ENCODE peak calls at places on chromosomes 13 and 19, in six cellular contexts. U, Z, C, H, M and S are unnamed samples. For H4K20me1, the result is how much of the 10 kb centered on the place peaks cover.

GRCh38 chr19:29842471-29843179 is 30.8 kb downstream of the CCNE1 start:
- DNase-seq in U (no peak), C (no peak), H (no peak), Z (peak), M (no peak), S (no peak)

GRCh38 chr13:27789153-27789494 is 3.2 kb upstream of the GSX1 start:
- DNase-seq in U (no peak), Z (no peak), H (no peak), M (no peak), C (no peak), S (no peak)

GRCh38 chr19:29429581-29429980 is 96.2 kb upstream of the VSTM2B start:
- DNase-seq in C (no peak), Z (no peak), M (no peak), H (no peak), U (no peak), S (no peak)

GRCh38 chr19:24159707-24160106 is 72.7 kb downstream of the ZNF254 start:
- DNase-seq in U (peak), M (peak), C (no peak), H (peak), Z (peak), S (no peak)

GRCh38 chr19:10450853-10451609 is 30.7 kb downstream of the PDE4A start:
- DNase-seq in M (peak), C (no peak), H (peak), U (no peak), Z (no peak), S (no peak)

GRCh38 chr19:20964798-20965197 is 41.7 kb downstream of the ZNF85 start:
- DNase-seq in H (no peak), U (no peak), M (peak), C (no peak), Z (peak), S (no peak)

GRCh38 chr19:14505488-14506239 is 9.7 kb upstream of the GIPC1 start:
- DNase-seq in M (peak), H (peak), Z (peak), C (peak), U (peak), S (peak)

GRCh38 chr19:16702123-16702522 is 17.5 kb upstream of the NWD1 start:
- DNase-seq in H (no peak), Z (peak), M (no peak), C (no peak), U (peak), S (peak)

GRCh38 chr13:53015044-53015443 is 13.6 kb upstream of the OLFM4 start:
- DNase-seq in C (no peak), Z (no peak), U (no peak), H (no peak), M (no peak), S (no peak)

GRCh38 chr13:44969858-44970484 is 19.3 kb downstream of the NUFIP1 start:
- DNase-seq in Z (peak), H (peak), U (peak), C (peak), M (peak), S (no peak)

GRCh38 chr19:5434970-5435641 is 20.1 kb upstream of the ZNRF4 start:
- DNase-seq in M (no peak), H (peak), U (peak), C (peak), Z (peak), S (no peak)

GRCh38 chr13:46317120-46317519 is 69.9 kb downstream of the RUBCNL start:
- DNase-seq in U (no peak), H (no peak), C (no peak), M (no peak), Z (peak), S (no peak)

GRCh38 chr13:30943881-30944280 is 11.4 kb downstream of the TEX26 start:
- DNase-seq in C (no peak), U (no peak), M (no peak), Z (no peak), H (no peak), S (no peak)

GRCh38 chr13:66887088-66887487 is 343.0 kb downstream of the PCDH9 start:
- DNase-seq in C (no peak), H (no peak), Z (no peak), U (peak), M (no peak), S (no peak)

GRCh38 chr13:66855110-66855509 is 375.0 kb downstream of the PCDH9 start:
- DNase-seq in Z (no peak), C (no peak), U (peak), M (no peak), H (no peak), S (no peak)

GRCh38 chr13:30843548-30843947 is 62.5 kb upstream of the MEDAG start:
- DNase-seq in H (no peak), M (no peak), C (no peak), Z (no peak), U (no peak), S (no peak)

GRCh38 chr13:100674363-100674847 is at the start of gene TMTC4:
- DNase-seq in H (no peak), C (no peak), M (peak), Z (no peak), U (no peak), S (no peak)

GRCh38 chr19:28544451-28545261 is 668.3 kb downstream of the UQCRFS1 start:
- DNase-seq in M (no peak), C (no peak), U (no peak), Z (no peak), H (no peak), S (no peak)

GRCh38 chr19:18254546-18255500 is 19.4 kb downstream of the IQCN start:
- DNase-seq in M (peak), H (peak), C (no peak), Z (peak), U (no peak), S (no peak)

GRCh38 chr13:44434441-44435141 is 61.0 kb downstream of the SERP2 start:
- DNase-seq in M (no peak), H (no peak), C (no peak), U (no peak), Z (no peak), S (no peak)

GRCh38 chr19:44657211-44657921 is 13.7 kb downstream of the PVR start:
- DNase-seq in C (no peak), M (peak), U (peak), H (peak), Z (peak), S (no peak)

GRCh38 chr19:33665776-33666175 is 44.0 kb downstream of the CHST8 start:
- DNase-seq in Z (no peak), U (no peak), C (no peak), H (no peak), M (no peak), S (no peak)

GRCh38 chr19:19021115-19021514 is 12.2 kb downstream of the SUGP2 start:
- DNase-seq in C (no peak), H (no peak), U (peak), M (no peak), Z (peak), S (no peak)

GRCh38 chr13:52706074-52706473 is 33.5 kb downstream of the CNMD start:
- DNase-seq in C (no peak), Z (no peak), H (no peak), U (no peak), M (no peak), S (no peak)

GRCh38 chr19:30149300-30149699 is 207.3 kb downstream of the URI1 start:
- DNase-seq in C (no peak), Z (no peak), H (no peak), M (no peak), U (no peak), S (no peak)

GRCh38 chr13:75135325-75135825 is 346.6 kb downstream of the TBC1D4 start:
- DNase-seq in Z (peak), U (peak), M (no peak), C (no peak), H (peak), S (peak)

GRCh38 chr13:66492479-66492878 is 737.7 kb downstream of the PCDH9 start:
- DNase-seq in C (peak), H (peak), Z (no peak), U (peak), M (peak), S (no peak)

GRCh38 chr19:45876411-45877197 is 9.3 kb downstream of the IRF2BP1 start:
- DNase-seq in U (peak), H (no peak), C (no peak), M (peak), Z (peak), S (no peak)

GRCh38 chr19:6739884-6740588 is 556 bp downstream of the TRIP10 start:
- DNase-seq in U (no peak), H (no peak), M (peak), Z (peak), C (no peak), S (no peak)

GRCh38 chr19:10888421-10888866 is 17.1 kb downstream of the CARM1 start:
- DNase-seq in Z (no peak), H (no peak), C (no peak), U (no peak), M (peak), S (no peak)

GRCh38 chr13:36038785-36039415 is 92.3 kb downstream of the DCLK1 start:
- DNase-seq in C (no peak), U (no peak), H (no peak), M (no peak), Z (peak), S (no peak)

GRCh38 chr19:19459707-19460251 is 54.3 kb downstream of the GATAD2A start:
- DNase-seq in M (no peak), Z (peak), U (peak), C (no peak), H (peak), S (no peak)

GRCh38 chr19:39307233-39307821 is 11.1 kb downstream of the IFNL1 start:
- DNase-seq in Z (peak), C (no peak), U (no peak), M (peak), H (no peak), S (no peak)

GRCh38 chr13:34458756-34459462 is 483.2 kb upstream of the NBEA start:
- DNase-seq in Z (no peak), U (no peak), M (no peak), H (no peak), C (no peak), S (no peak)

GRCh38 chr13:52695856-52696255 is 43.2 kb downstream of the SUGT1 start:
- DNase-seq in M (no peak), U (peak), H (peak), Z (peak), C (no peak), S (no peak)

GRCh38 chr13:40613954-40614353 is 52.5 kb downstream of the FOXO1 start:
- DNase-seq in H (no peak), C (no peak), Z (no peak), M (no peak), U (no peak), S (no peak)
- H3K4me3 ChIP-seq in H (no peak), C (no peak), Z (no peak), M (no peak), U (no peak), S (no peak)

GRCh38 chr19:538641-539428 is 5.0 kb upstream of the GZMM start:
- DNase-seq in C (no peak), H (no peak), U (no peak), M (no peak), Z (no peak), S (no peak)
- H4K20me1 ChIP-seq in C (under half), H (under half), U (under half), M (under half), Z (under half), S (under half)

GRCh38 chr19:13052447-13053232 is 50.0 kb downstream of the LYL1 start:
- DNase-seq in U (no peak), C (no peak), Z (peak), H (no peak), M (no peak), S (no peak)
- TF ChIP-seq EZH2 in U (no peak), C (no peak), Z (no peak), H (no peak), M (no peak), S (no peak)

GRCh38 chr13:55538424-55538823 is 1602.3 kb upstream of the PRR20A start:
- DNase-seq in Z (no peak), U (no peak), H (no peak), C (no peak), M (no peak), S (no peak)

GRCh38 chr13:55528434-55528833 is 1612.3 kb upstream of the PRR20A start:
- DNase-seq in C (no peak), Z (no peak), U (no peak), M (no peak), H (no peak), S (no peak)

GRCh38 chr13:55534306-55534705 is 1606.4 kb upstream of the PRR20A start:
- DNase-seq in U (no peak), C (no peak), M (no peak), H (no peak), Z (no peak), S (no peak)
- H3K4me3 ChIP-seq in U (no peak), C (no peak), M (no peak), H (no peak), Z (no peak), S (no peak)

GRCh38 chr19:47511681-47512080 is 3.2 kb downstream of the NAPA start:
- DNase-seq in H (no peak), C (no peak), Z (peak), M (no peak), U (peak), S (no peak)

GRCh38 chr19:47511128-47511517 is 3.7 kb downstream of the NAPA start:
- DNase-seq in U (no peak), M (no peak), Z (peak), H (no peak), C (no peak), S (no peak)

GRCh38 chr19:47512183-47512947 is 2.5 kb downstream of the NAPA start:
- DNase-seq in U (peak), M (no peak), H (peak), C (no peak), Z (peak), S (no peak)

GRCh38 chr19:47514151-47514868 is 553 bp downstream of the NAPA start:
- DNase-seq in Z (peak), M (no peak), C (no peak), U (no peak), H (no peak), S (no peak)

DNA sequence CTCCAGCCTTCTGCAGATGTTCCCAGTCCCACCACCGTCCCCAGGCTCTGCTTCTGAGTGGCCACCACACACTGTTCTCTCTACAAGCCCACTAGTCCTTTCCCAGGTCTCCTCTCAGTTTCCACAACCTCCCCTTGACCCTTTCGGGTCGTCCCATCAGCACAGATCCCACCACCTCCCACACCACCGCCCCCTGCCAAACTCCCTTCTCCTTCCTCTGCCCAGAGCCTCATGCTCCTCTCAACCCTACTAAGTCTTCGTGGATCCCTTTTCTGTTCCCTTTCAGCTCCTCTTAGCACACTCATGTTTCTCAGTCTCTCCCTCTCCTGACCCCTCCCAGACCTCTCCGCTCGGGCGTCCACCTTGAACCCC is 1.9 kb downstream of the NAPA start:
- DNase-seq in M (no peak), Z (no peak), H (no peak), U (no peak), C (no peak), S (no peak)
- H4K20me1 ChIP-seq in M (under half), Z (under half), H (under half), U (under half), C (under half), S (under half)

DNA sequence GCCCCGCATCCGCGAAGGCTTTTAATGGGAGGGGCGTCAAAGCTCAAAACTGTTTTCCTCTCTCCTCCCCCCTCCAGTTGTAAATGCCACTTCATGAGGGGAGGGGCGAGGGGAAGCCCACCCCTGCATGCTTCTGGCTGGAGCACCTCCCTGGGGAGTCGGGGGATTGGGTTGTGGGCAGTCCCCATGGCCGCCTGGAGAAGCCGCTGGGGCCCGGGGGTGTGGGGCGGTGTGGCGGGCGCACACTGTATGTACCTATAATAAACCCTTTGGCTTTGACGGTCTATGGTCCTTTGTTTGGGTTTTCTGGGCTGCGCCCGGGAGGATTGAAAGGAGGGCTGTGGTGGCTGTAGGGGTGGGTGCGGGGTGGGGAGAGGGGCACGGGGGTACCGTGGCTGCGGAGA is 490 bp upstream of the SHKBP1 start:
- DNase-seq in H (no peak), M (peak), C (no peak), Z (no peak), U (no peak), S (no peak)
- TF ChIP-seq EZH2 in H (no peak), M (no peak), C (no peak), Z (no peak), U (no peak), S (no peak)